ENCODE peak calls at places on chromosome 20, in seven cellular contexts. One of them, this sample, is unnamed.

GRCh38 chr20:49344975-49345374 is 67.1 kb upstream of the ZNFX1 start:
- DNase-seq in SK-N-SH: peak; percentile 39
- DNase-seq in GM12878: no peak
- DNase-seq in K562: no peak
- DNase-seq in HepG2: no peak
- DNase-seq in HCT116: no peak
- DNase-seq in H1: no peak
- DNase-seq in this sample: no peak

GRCh38 chr20:64151634-64152530 is 12.4 kb upstream of the MYT1 start:
- DNase-seq in SK-N-SH: no peak
- DNase-seq in H1: no peak
- DNase-seq in HepG2: peak; percentile 71
- DNase-seq in K562: no peak
- DNase-seq in GM12878: no peak
- DNase-seq in HCT116: peak; percentile 57
- DNase-seq in this sample: peak; percentile 44

GRCh38 chr20:44910690-44911262 is 916 bp downstream of the PABPC1L start:
- DNase-seq in GM12878: no peak
- DNase-seq in HCT116: no peak
- DNase-seq in H1: no peak
- DNase-seq in HepG2: peak; percentile 41
- DNase-seq in SK-N-SH: no peak
- DNase-seq in K562: peak; percentile 31
- DNase-seq in this sample: no peak

GRCh38 chr20:11453430-11453829 is 464.3 kb upstream of the BTBD3 start:
- DNase-seq in HepG2: no peak
- DNase-seq in HCT116: no peak
- DNase-seq in GM12878: no peak
- DNase-seq in SK-N-SH: no peak
- DNase-seq in H1: no peak
- DNase-seq in K562: no peak
- DNase-seq in this sample: no peak

GRCh38 chr20:15236812-15237211 is 899.4 kb upstream of the FLRT3 start:
- DNase-seq in K562: no peak
- DNase-seq in H1: peak; percentile 33
- DNase-seq in HCT116: peak; percentile 45
- DNase-seq in GM12878: peak; percentile 38
- DNase-seq in SK-N-SH: peak; percentile 35
- DNase-seq in HepG2: peak; percentile 58
- DNase-seq in this sample: peak; percentile 30

GRCh38 chr20:59462249-59462648 is 142.1 kb upstream of the PHACTR3 start:
- DNase-seq in HCT116: no peak
- DNase-seq in HepG2: no peak
- DNase-seq in GM12878: no peak
- DNase-seq in K562: no peak
- DNase-seq in H1: no peak
- DNase-seq in SK-N-SH: no peak
- DNase-seq in this sample: no peak

GRCh38 chr20:43682446-43682845 is 15.5 kb downstream of the MYBL2 start:
- DNase-seq in SK-N-SH: no peak
- DNase-seq in HCT116: no peak
- DNase-seq in HepG2: no peak
- DNase-seq in H1: no peak
- DNase-seq in K562: no peak
- DNase-seq in GM12878: no peak
- DNase-seq in this sample: no peak

GRCh38 chr20:2751347-2751867 is 49.0 kb downstream of the CPXM1 start:
- DNase-seq in SK-N-SH: no peak
- DNase-seq in H1: no peak
- DNase-seq in HepG2: peak; percentile 75
- DNase-seq in GM12878: no peak
- DNase-seq in HCT116: no peak
- DNase-seq in K562: no peak
- DNase-seq in this sample: no peak

GRCh38 chr20:36064661-36065426 is 89.7 kb upstream of the EPB41L1 start:
- DNase-seq in GM12878: peak; percentile 54
- DNase-seq in K562: peak; percentile 98
- DNase-seq in SK-N-SH: peak; percentile 99
- DNase-seq in H1: peak; percentile 63
- DNase-seq in HCT116: no peak
- DNase-seq in HepG2: peak; percentile 85
- DNase-seq in this sample: peak; percentile 76

GRCh38 chr20:62473717-62474584 is 1.8 kb downstream of the GATA5 start:
- DNase-seq in H1: no peak
- DNase-seq in SK-N-SH: no peak
- DNase-seq in GM12878: no peak
- DNase-seq in K562: no peak
- DNase-seq in HepG2: no peak
- DNase-seq in HCT116: no peak
- DNase-seq in this sample: no peak

GRCh38 chr20:62475819-62476073 is at the start of gene GATA5:
- DNase-seq in SK-N-SH: no peak
- DNase-seq in H1: no peak
- DNase-seq in HepG2: no peak
- DNase-seq in HCT116: no peak
- DNase-seq in GM12878: no peak
- DNase-seq in K562: no peak
- DNase-seq in this sample: no peak

GRCh38 chr20:62474585-62475026 is 1.2 kb downstream of the GATA5 start:
- DNase-seq in SK-N-SH: no peak
- DNase-seq in GM12878: no peak
- DNase-seq in HCT116: no peak
- DNase-seq in K562: no peak
- DNase-seq in H1: no peak
- DNase-seq in HepG2: no peak
- DNase-seq in this sample: no peak

GRCh38 chr20:62476074-62476838 is 461 bp upstream of the GATA5 start:
- DNase-seq in HepG2: no peak
- DNase-seq in H1: no peak
- DNase-seq in HCT116: no peak
- DNase-seq in K562: peak; percentile 90
- DNase-seq in GM12878: no peak
- DNase-seq in SK-N-SH: peak; percentile 82
- DNase-seq in this sample: no peak

GRCh38 chr20:62475027-62475818 is 572 bp downstream of the GATA5 start:
- DNase-seq in HCT116: no peak
- DNase-seq in GM12878: no peak
- DNase-seq in HepG2: no peak
- DNase-seq in K562: no peak
- DNase-seq in H1: no peak
- DNase-seq in SK-N-SH: no peak
- DNase-seq in this sample: no peak
- H3K9ac ChIP-seq in HCT116: no peak overlapping the region
- H3K9ac ChIP-seq in GM12878: no peak overlapping the region
- H3K9ac ChIP-seq in HepG2: no peak overlapping the region
- H3K9ac ChIP-seq in K562: peak overlapping the region; percentile 58
- H3K9ac ChIP-seq in H1: no peak overlapping the region
- H3K9ac ChIP-seq in SK-N-SH: no peak overlapping the region
- H3K9ac ChIP-seq in this sample: peak overlapping the region; percentile 74

DNA sequence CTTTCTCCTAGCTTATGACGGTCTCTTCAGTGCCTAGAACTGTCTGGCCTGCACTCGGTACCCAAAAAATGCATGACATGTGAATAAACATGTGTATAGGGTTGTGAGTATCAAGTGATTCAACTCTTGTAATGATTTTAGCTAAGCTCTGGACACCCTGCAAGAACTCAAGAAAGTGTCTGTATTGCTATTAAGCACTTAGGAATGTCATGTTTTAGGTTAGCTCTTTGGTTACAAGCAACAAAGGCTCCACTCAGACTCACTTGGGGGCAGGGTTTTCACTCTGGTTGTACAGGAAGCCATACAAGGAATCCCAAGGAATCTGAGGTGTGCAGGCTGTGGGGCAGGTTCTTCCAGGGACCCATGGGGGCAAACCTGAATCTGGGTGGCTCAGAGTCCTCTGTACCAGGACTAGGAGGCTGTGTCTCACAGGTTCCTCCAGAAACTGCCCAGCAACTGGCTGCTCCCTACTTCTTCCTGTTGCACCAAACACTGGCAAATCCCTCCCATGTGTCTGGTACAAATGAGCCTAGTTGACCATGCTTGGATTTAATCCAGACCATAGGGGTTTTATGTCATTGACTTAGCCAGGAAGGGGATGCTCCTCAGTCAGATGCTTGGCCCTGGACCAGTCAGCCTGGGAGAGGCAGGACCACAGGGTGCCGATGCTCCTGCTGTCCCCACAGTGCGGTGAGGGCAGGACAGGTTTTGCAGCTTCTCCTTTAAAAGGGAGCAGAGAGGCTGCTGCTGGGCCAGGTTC is 77.9 kb upstream of the CDH4 start:
- DNase-seq in H1: no peak
- DNase-seq in SK-N-SH: no peak
- DNase-seq in K562: no peak
- DNase-seq in HepG2: no peak
- DNase-seq in HCT116: no peak
- DNase-seq in GM12878: no peak
- DNase-seq in this sample: no peak
- TF ChIP-seq YY1 in H1: no peak
- TF ChIP-seq YY1 in SK-N-SH: no peak
- TF ChIP-seq YY1 in K562: no peak
- TF ChIP-seq YY1 in HepG2: no peak
- TF ChIP-seq YY1 in HCT116: no peak
- TF ChIP-seq YY1 in GM12878: no peak
- TF ChIP-seq YY1 in this sample: no peak

GRCh38 chr20:18639501-18639979 is 51.7 kb downstream of the DTD1 start:
- DNase-seq in H1: no peak
- DNase-seq in HCT116: no peak
- DNase-seq in GM12878: no peak
- DNase-seq in K562: no peak
- DNase-seq in SK-N-SH: no peak
- DNase-seq in HepG2: no peak
- DNase-seq in this sample: no peak

GRCh38 chr20:18633411-18633810 is 45.6 kb downstream of the DTD1 start:
- DNase-seq in GM12878: no peak
- DNase-seq in H1: no peak
- DNase-seq in HepG2: no peak
- DNase-seq in HCT116: no peak
- DNase-seq in K562: no peak
- DNase-seq in SK-N-SH: no peak
- DNase-seq in this sample: no peak

GRCh38 chr20:18634501-18634900 is 46.6 kb downstream of the DTD1 start:
- DNase-seq in H1: no peak
- DNase-seq in SK-N-SH: no peak
- DNase-seq in GM12878: no peak
- DNase-seq in HCT116: no peak
- DNase-seq in K562: no peak
- DNase-seq in HepG2: no peak
- DNase-seq in this sample: no peak

GRCh38 chr20:18637296-18637695 is 49.4 kb downstream of the DTD1 start:
- DNase-seq in HCT116: no peak
- DNase-seq in HepG2: no peak
- DNase-seq in GM12878: no peak
- DNase-seq in H1: no peak
- DNase-seq in K562: no peak
- DNase-seq in SK-N-SH: no peak
- DNase-seq in this sample: no peak

GRCh38 chr20:18638768-18639167 is 50.9 kb downstream of the DTD1 start:
- DNase-seq in HepG2: no peak
- DNase-seq in GM12878: no peak
- DNase-seq in K562: no peak
- DNase-seq in SK-N-SH: no peak
- DNase-seq in H1: no peak
- DNase-seq in HCT116: no peak
- DNase-seq in this sample: no peak
- H3K9ac ChIP-seq in HepG2: no peak overlapping the region
- H3K9ac ChIP-seq in GM12878: no peak overlapping the region
- H3K9ac ChIP-seq in K562: no peak overlapping the region
- H3K9ac ChIP-seq in SK-N-SH: no peak overlapping the region
- H3K9ac ChIP-seq in H1: no peak overlapping the region
- H3K9ac ChIP-seq in HCT116: no peak overlapping the region
- H3K9ac ChIP-seq in this sample: no peak overlapping the region

GRCh38 chr20:61991476-61991875 is 74.2 kb downstream of the TAF4 start:
- DNase-seq in HepG2: no peak
- DNase-seq in HCT116: no peak
- DNase-seq in H1: no peak
- DNase-seq in SK-N-SH: no peak
- DNase-seq in GM12878: no peak
- DNase-seq in K562: no peak
- DNase-seq in this sample: no peak
- TF ChIP-seq YY1 in HepG2: no peak
- TF ChIP-seq YY1 in HCT116: no peak
- TF ChIP-seq YY1 in H1: no peak
- TF ChIP-seq YY1 in SK-N-SH: no peak
- TF ChIP-seq YY1 in GM12878: no peak
- TF ChIP-seq YY1 in K562: no peak
- TF ChIP-seq YY1 in this sample: no peak

GRCh38 chr20:31691646-31692275 is 30.9 kb downstream of the BCL2L1 start:
- DNase-seq in H1: no peak
- DNase-seq in K562: no peak
- DNase-seq in HepG2: no peak
- DNase-seq in HCT116: no peak
- DNase-seq in SK-N-SH: no peak
- DNase-seq in GM12878: no peak
- DNase-seq in this sample: no peak

GRCh38 chr20:31693402-31693801 is 29.3 kb downstream of the BCL2L1 start:
- DNase-seq in K562: no peak
- DNase-seq in H1: no peak
- DNase-seq in HCT116: no peak
- DNase-seq in GM12878: no peak
- DNase-seq in HepG2: no peak
- DNase-seq in SK-N-SH: no peak
- DNase-seq in this sample: no peak

GRCh38 chr20:31693987-31694661 is 28.5 kb downstream of the BCL2L1 start:
- DNase-seq in K562: no peak
- DNase-seq in H1: no peak
- DNase-seq in GM12878: no peak
- DNase-seq in SK-N-SH: no peak
- DNase-seq in HepG2: no peak
- DNase-seq in HCT116: no peak
- DNase-seq in this sample: no peak

GRCh38 chr20:31695849-31696804 is 26.5 kb downstream of the BCL2L1 start:
- DNase-seq in K562: no peak
- DNase-seq in HepG2: peak; percentile 100
- DNase-seq in HCT116: peak; percentile 84
- DNase-seq in SK-N-SH: no peak
- DNase-seq in H1: no peak
- DNase-seq in GM12878: no peak
- DNase-seq in this sample: no peak

GRCh38 chr20:31694842-31695593 is 27.6 kb downstream of the BCL2L1 start:
- DNase-seq in HCT116: no peak
- DNase-seq in HepG2: no peak
- DNase-seq in K562: no peak
- DNase-seq in SK-N-SH: no peak
- DNase-seq in H1: no peak
- DNase-seq in GM12878: no peak
- DNase-seq in this sample: no peak
- H3K9ac ChIP-seq in HCT116: peak overlapping the region; percentile 59
- H3K9ac ChIP-seq in HepG2: peak overlapping the region; percentile 41
- H3K9ac ChIP-seq in K562: peak overlapping the region; percentile 22
- H3K9ac ChIP-seq in SK-N-SH: peak overlapping the region; percentile 11
- H3K9ac ChIP-seq in H1: no peak overlapping the region
- H3K9ac ChIP-seq in GM12878: no peak overlapping the region
- H3K9ac ChIP-seq in this sample: no peak overlapping the region

DNA sequence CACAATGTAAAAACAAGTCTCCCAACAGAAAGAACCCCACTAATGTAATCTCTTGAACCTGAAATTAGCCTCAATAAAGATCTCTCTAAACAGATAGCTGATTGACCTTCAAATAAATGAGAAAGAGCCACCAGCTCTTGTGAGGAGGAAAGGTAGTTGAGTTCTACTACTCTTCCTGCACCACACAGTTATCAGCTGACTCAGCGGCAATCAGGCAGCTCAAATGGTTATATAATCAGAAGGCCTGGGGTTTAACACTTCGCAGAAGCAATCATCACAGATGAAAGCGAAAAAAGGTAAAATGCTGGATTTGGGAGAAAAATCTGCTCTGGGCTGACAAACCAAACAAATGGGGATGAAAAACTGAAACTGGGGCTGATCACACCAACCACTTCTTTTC is 91.8 kb downstream of the CHD6 start:
- DNase-seq in K562: no peak
- DNase-seq in HCT116: no peak
- DNase-seq in HepG2: no peak
- DNase-seq in GM12878: no peak
- DNase-seq in SK-N-SH: no peak
- DNase-seq in H1: no peak
- DNase-seq in this sample: no peak
- TF ChIP-seq YY1 in K562: no peak
- TF ChIP-seq YY1 in HCT116: no peak
- TF ChIP-seq YY1 in HepG2: no peak
- TF ChIP-seq YY1 in GM12878: no peak
- TF ChIP-seq YY1 in SK-N-SH: no peak
- TF ChIP-seq YY1 in H1: no peak
- TF ChIP-seq YY1 in this sample: no peak

This sample was measured in NT2/D1.